ENCODE peak calls at places on chromosomes 6 and 20, in eight cellular contexts. A is adrenal gland, Z is spleen, Q is breast epithelium, P is uterus, N is H54, E is HepG2, J is body of pancreas. G is an unnamed sample.

GRCh38 chr20:48236001-48236400 is 450.7 kb upstream of the SULF2 start:
- DNase-seq in A (no peak), Z (peak), J (no peak), N (no peak), Q (no peak), E (no peak), P (no peak), G (no peak)

GRCh38 chr6:14945461-14946210 is 300.2 kb upstream of the JARID2 start:
- DNase-seq in Z (no peak), P (no peak), N (no peak), Q (no peak), E (no peak), A (no peak), J (no peak), G (no peak)

GRCh38 chr6:117485433-117485832 is 3.0 kb downstream of the DCBLD1 start:
- DNase-seq in J (no peak), N (no peak), Q (no peak), Z (no peak), E (no peak), P (no peak), A (no peak), G (no peak)

GRCh38 chr6:79455446-79455845 is 81.8 kb downstream of the LCA5 start:
- DNase-seq in E (no peak), P (no peak), Q (no peak), J (no peak), A (no peak), Z (no peak), N (no peak), G (no peak)

GRCh38 chr20:51462566-51463276 is 79.8 kb downstream of the NFATC2 start:
- DNase-seq in Q (peak), P (peak), N (no peak), Z (peak), J (peak), E (no peak), A (peak), G (peak)

GRCh38 chr20:24780648-24781047 is 168.4 kb upstream of the CST7 start:
- DNase-seq in Z (peak), N (no peak), A (no peak), P (no peak), J (peak), E (no peak), Q (no peak), G (no peak)

GRCh38 chr6:52922161-52922560 is 12.7 kb upstream of the GSTA3 start:
- DNase-seq in Q (no peak), E (no peak), N (no peak), J (no peak), A (no peak), Z (no peak), P (no peak), G (no peak)

GRCh38 chr6:90144928-90145520 is 151.6 kb downstream of the BACH2 start:
- DNase-seq in Z (no peak), E (no peak), J (no peak), Q (no peak), N (no peak), A (no peak), P (no peak), G (no peak)

GRCh38 chr20:12049125-12049524 is 131.4 kb downstream of the BTBD3 start:
- DNase-seq in J (no peak), Z (no peak), E (no peak), N (no peak), P (no peak), Q (no peak), A (peak), G (no peak)

GRCh38 chr6:28985396-28986164 is 19.5 kb downstream of the ZNF311 start:
- DNase-seq in A (peak), Z (peak), N (peak), E (peak), P (peak), Q (peak), J (peak), G (peak)

GRCh38 chr20:45445805-45446562 is 23.6 kb upstream of the WFDC2 start:
- DNase-seq in A (no peak), Z (no peak), Q (no peak), P (no peak), E (peak), J (peak), N (peak), G (no peak)

GRCh38 chr6:2669067-2669710 is 81.5 kb downstream of the MYLK4 start:
- DNase-seq in Z (no peak), A (no peak), Q (no peak), E (no peak), N (no peak), P (no peak), J (no peak), G (no peak)

GRCh38 chr20:53069121-53069520 is 97.0 kb downstream of the TSHZ2 start:
- DNase-seq in J (no peak), Q (no peak), P (no peak), Z (no peak), E (no peak), A (no peak), N (no peak), G (no peak)

GRCh38 chr6:104952911-104953409 is 3.9 kb upstream of the LIN28B start:
- DNase-seq in Q (no peak), J (no peak), P (no peak), N (no peak), A (no peak), Z (no peak), E (no peak), G (no peak)

GRCh38 chr6:50818673-50819072 is at the start of gene TFAP2B:
- DNase-seq in E (no peak), Z (no peak), P (no peak), Q (no peak), A (no peak), N (no peak), J (no peak), G (no peak)

GRCh38 chr6:53412316-53412715 is 63.6 kb upstream of the ELOVL5 start:
- DNase-seq in Z (no peak), Q (no peak), J (no peak), P (no peak), N (no peak), E (no peak), A (no peak), G (no peak)

GRCh38 chr6:47203968-47204611 is 105.6 kb downstream of the TNFRSF21 start:
- DNase-seq in A (no peak), J (no peak), Q (no peak), P (no peak), E (peak), Z (peak), N (no peak), G (no peak)

GRCh38 chr6:24936641-24937317 is 1.0 kb upstream of the RIPOR2 start:
- DNase-seq in P (no peak), A (no peak), J (no peak), N (no peak), Z (no peak), E (no peak), Q (no peak), G (no peak)

GRCh38 chr6:24902782-24903181 is 33.0 kb downstream of the RIPOR2 start:
- DNase-seq in J (no peak), A (peak), N (peak), E (no peak), P (no peak), Z (no peak), Q (no peak), G (no peak)

GRCh38 chr20:41958391-41958790 is 340.2 kb upstream of the CHD6 start:
- DNase-seq in N (no peak), E (no peak), P (no peak), Z (no peak), J (no peak), Q (no peak), A (no peak), G (no peak)

GRCh38 chr20:63520939-63521601 is 505 bp downstream of the PPDPF start:
- DNase-seq in Z (peak), N (peak), Q (peak), P (peak), J (peak), E (peak), A (peak), G (peak)

GRCh38 chr6:142605922-142606321 is 304.1 kb downstream of the ADGRG6 start:
- DNase-seq in A (no peak), Q (no peak), P (no peak), E (no peak), N (no peak), J (no peak), Z (no peak), G (no peak)

GRCh38 chr20:23679448-23680092 is 9.3 kb downstream of the CST4 start:
- DNase-seq in A (no peak), Z (no peak), P (no peak), Q (no peak), J (no peak), E (no peak), N (no peak), G (no peak)

GRCh38 chr6:23526519-23526918 is 599.5 kb upstream of the NRSN1 start:
- DNase-seq in Q (no peak), E (no peak), P (no peak), A (no peak), J (no peak), N (no peak), Z (no peak), G (no peak)

GRCh38 chr20:61115627-61116026 is 136.4 kb upstream of the CDH4 start:
- DNase-seq in E (no peak), A (no peak), Q (no peak), P (no peak), J (no peak), Z (no peak), N (no peak), G (no peak)

GRCh38 chr6:139757766-139758655 is 383.6 kb upstream of the CITED2 start:
- DNase-seq in Q (no peak), J (no peak), Z (no peak), N (no peak), A (no peak), E (no peak), P (no peak), G (no peak)

GRCh38 chr6:133114973-133115372 is 126.2 kb upstream of the EYA4 start:
- DNase-seq in Q (no peak), N (no peak), A (no peak), P (no peak), E (no peak), J (no peak), Z (no peak), G (no peak)

GRCh38 chr6:113362542-113363430 is 494.4 kb upstream of the MARCKS start:
- DNase-seq in Q (no peak), Z (no peak), A (no peak), P (no peak), N (no peak), E (no peak), J (no peak), G (no peak)

GRCh38 chr6:122758927-122759334 is 20.6 kb upstream of the FABP7 start:
- DNase-seq in P (no peak), Z (no peak), E (no peak), Q (no peak), J (no peak), N (no peak), A (no peak), G (no peak)

GRCh38 chr6:87789198-87789899 is 87.3 kb upstream of the AKIRIN2 start:
- DNase-seq in A (peak), N (peak), Z (no peak), J (no peak), E (peak), P (no peak), Q (peak), G (no peak)

GRCh38 chr6:2942916-2943563 is 28.3 kb downstream of the SERPINB6 start:
- DNase-seq in E (no peak), P (no peak), J (no peak), N (no peak), Q (peak), A (no peak), Z (peak), G (no peak)

GRCh38 chr6:80003841-80004198 is 629 bp upstream of the TTK start:
- DNase-seq in Q (peak), J (no peak), N (no peak), Z (peak), P (no peak), E (no peak), A (no peak), G (peak)

GRCh38 chr6:2554651-2555050 is 196.1 kb downstream of the MYLK4 start:
- DNase-seq in Z (no peak), J (no peak), Q (no peak), P (no peak), N (no peak), A (no peak), E (no peak), G (no peak)

GRCh38 chr20:54172856-54173652 is 732 bp downstream of the CYP24A1 start:
- DNase-seq in Z (no peak), E (no peak), P (no peak), N (no peak), Q (no peak), J (no peak), A (no peak), G (peak)

GRCh38 chr6:35088281-35089215 is 52.6 kb downstream of the TCP11 start:
- DNase-seq in P (no peak), J (no peak), Z (peak), A (no peak), N (no peak), Q (peak), E (no peak), G (peak)

GRCh38 chr6:126632271-126632670 is 292.4 kb downstream of the CENPW start:
- DNase-seq in A (no peak), P (no peak), E (no peak), Q (no peak), J (no peak), N (no peak), Z (no peak), G (no peak)

GRCh38 chr6:30612687-30613248 is 4.3 kb downstream of the PPP1R10 start:
- DNase-seq in E (no peak), P (no peak), N (no peak), J (no peak), Z (no peak), Q (no peak), A (no peak), G (no peak)
- TF ChIP-seq POLR2A in E (no peak), P (no peak), N (peak), J (peak), Z (no peak), Q (no peak), A (peak), G (no peak)

GRCh38 chr20:378961-379336 is 1.6 kb upstream of the TRIB3 start:
- DNase-seq in A (no peak), E (no peak), Z (no peak), P (no peak), J (no peak), Q (no peak), N (no peak), G (no peak)

GRCh38 chr20:383889-384288 is 3.3 kb downstream of the TRIB3 start:
- DNase-seq in J (no peak), A (no peak), Z (no peak), N (no peak), E (no peak), P (no peak), Q (no peak), G (no peak)

GRCh38 chr20:382291-383115 is 1.9 kb downstream of the TRIB3 start:
- DNase-seq in E (no peak), A (peak), Z (peak), P (no peak), N (no peak), Q (no peak), J (no peak), G (no peak)

GRCh38 chr20:381581-382290 is 1.2 kb downstream of the TRIB3 start:
- DNase-seq in Z (peak), P (peak), J (peak), E (peak), N (no peak), A (peak), Q (peak), G (peak)

DNA sequence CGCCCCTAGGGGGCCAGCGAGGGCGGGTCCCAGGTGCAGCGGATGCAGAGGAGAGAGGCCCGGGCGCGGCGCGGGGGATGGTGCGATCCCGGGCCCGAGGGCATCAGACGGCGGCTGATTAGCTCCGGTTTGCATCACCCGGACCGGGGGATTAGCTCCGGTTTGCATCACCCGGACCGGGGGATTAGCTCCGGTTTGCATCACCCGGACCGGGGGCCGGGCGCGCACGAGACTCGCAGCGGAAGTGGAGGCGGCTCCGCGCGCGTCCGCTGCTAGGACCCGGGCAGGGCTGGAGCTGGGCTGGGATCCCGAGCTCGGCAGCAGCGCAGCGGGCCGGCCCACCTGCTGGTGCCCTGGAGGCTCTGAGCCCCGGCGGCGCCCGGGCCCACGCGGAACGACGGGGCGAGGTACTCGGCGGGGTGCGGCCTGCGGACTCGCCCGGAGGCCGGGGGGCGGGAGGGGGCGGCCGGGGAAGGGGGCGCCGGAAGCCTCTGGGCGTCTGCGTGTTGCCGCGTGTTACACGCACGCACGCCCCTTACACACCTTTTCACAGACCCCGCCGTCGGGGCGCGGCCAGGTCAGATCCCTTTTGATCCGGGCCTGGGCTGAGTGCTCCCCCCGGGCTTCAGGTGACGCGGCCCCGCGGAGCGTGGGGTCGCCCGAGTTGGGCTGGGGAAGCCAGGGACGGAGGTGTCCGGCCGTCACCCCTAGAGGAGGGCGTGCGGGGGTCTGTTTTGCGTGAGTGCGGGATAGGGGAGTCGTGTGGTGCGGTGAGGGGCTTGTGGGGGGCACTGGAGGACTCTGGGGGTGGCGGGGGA is 412 bp downstream of the TRIB3 start:
- DNase-seq in P (peak), E (peak), J (peak), Q (no peak), Z (peak), N (peak), A (peak), G (peak)
- TF ChIP-seq POLR2A in P (no peak), E (peak), J (peak), Q (no peak), Z (no peak), N (no peak), A (no peak), G (peak)

DNA sequence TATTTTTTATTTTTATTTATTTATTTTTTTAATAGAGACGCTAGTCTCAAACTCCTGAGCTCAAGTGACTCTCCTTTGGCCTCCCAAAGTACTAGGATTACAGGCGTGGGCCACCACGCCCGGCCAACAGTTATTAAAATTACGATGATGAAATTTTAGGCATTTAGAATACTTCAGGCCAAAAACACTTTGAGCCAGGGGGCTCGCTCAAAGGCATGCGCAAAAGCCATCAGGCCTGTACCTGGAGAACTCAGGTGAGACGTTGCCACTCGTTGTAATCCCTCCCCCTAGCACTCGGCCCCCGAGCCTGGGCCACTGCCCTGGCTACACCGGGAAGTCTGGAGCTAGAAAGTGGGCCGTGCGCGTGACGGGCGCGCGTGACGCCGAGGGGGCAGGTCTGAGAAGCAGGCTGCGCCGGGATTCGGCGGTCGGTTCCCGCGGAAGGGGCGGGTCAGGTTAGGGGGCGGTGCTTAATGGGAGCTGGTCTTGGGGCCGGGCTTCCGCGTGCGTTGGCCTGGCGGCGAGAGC is 337 bp upstream of the CBFA2T2 start:
- DNase-seq in P (peak), Q (peak), J (peak), Z (peak), N (peak), E (peak), A (peak), G (peak)
- TF ChIP-seq POLR2A in P (peak), Q (peak), J (peak), Z (peak), N (peak), E (peak), A (peak), G (peak)

GRCh38 chr6:38639498-38640215 is at the start of gene BTBD9:
- DNase-seq in Q (peak), P (peak), J (peak), N (peak), E (peak), A (peak), Z (peak), G (peak)

GRCh38 chr6:38637756-38638155 is 2.0 kb downstream of the BTBD9 start:
- DNase-seq in P (no peak), Q (no peak), E (no peak), A (no peak), J (no peak), Z (no peak), N (no peak), G (no peak)

GRCh38 chr6:38640216-38640909 is 634 bp upstream of the BTBD9 start:
- DNase-seq in A (peak), N (no peak), Q (no peak), J (no peak), Z (peak), P (no peak), E (no peak), G (peak)

GRCh38 chr6:38636027-38636426 is 3.7 kb downstream of the BTBD9 start:
- DNase-seq in J (no peak), Q (no peak), E (no peak), P (no peak), Z (no peak), N (no peak), A (no peak), G (no peak)

GRCh38 chr6:38638941-38639497 is 710 bp downstream of the BTBD9 start:
- DNase-seq in A (peak), J (peak), Z (no peak), N (peak), Q (peak), E (peak), P (no peak), G (no peak)
- TF ChIP-seq POLR2A in A (no peak), J (no peak), Z (no peak), N (no peak), Q (peak), E (no peak), P (no peak), G (no peak)

GRCh38 chr6:125100018-125100652 is 53.4 kb upstream of the TPD52L1 start:
- DNase-seq in Z (no peak), E (no peak), A (no peak), P (no peak), N (no peak), J (no peak), Q (no peak), G (no peak)
- TF ChIP-seq POLR2A in Z (no peak), E (no peak), A (no peak), P (no peak), N (no peak), J (no peak), Q (no peak), G (no peak)

GRCh38 chr20:43681468-43681942 is 14.6 kb downstream of the MYBL2 start:
- DNase-seq in N (no peak), E (no peak), Z (peak), Q (no peak), P (no peak), A (no peak), J (peak), G (no peak)
- TF ChIP-seq POLR2A in N (no peak), E (no peak), Z (no peak), Q (no peak), P (no peak), A (no peak), J (peak), G (no peak)

GRCh38 chr6:43038727-43039126 is 14.9 kb downstream of the CUL7 start:
- DNase-seq in Q (no peak), P (no peak), A (no peak), Z (no peak), N (no peak), J (no peak), E (no peak), G (no peak)

GRCh38 chr6:43043310-43043709 is 10.3 kb downstream of the CUL7 start:
- DNase-seq in J (no peak), A (no peak), N (no peak), Z (no peak), Q (no peak), E (no peak), P (no peak), G (no peak)

GRCh38 chr6:43037197-43037596 is 15.8 kb downstream of the RRP36 start:
- DNase-seq in Q (no peak), J (no peak), E (no peak), N (no peak), A (no peak), P (no peak), Z (no peak), G (no peak)

GRCh38 chr6:43037706-43038105 is 15.9 kb downstream of the CUL7 start:
- DNase-seq in E (no peak), Q (no peak), N (no peak), Z (no peak), J (no peak), A (no peak), P (no peak), G (no peak)

GRCh38 chr6:43040542-43041257 is 13.0 kb downstream of the CUL7 start:
- DNase-seq in J (no peak), P (no peak), A (no peak), N (no peak), E (no peak), Q (no peak), Z (no peak), G (no peak)
- TF ChIP-seq POLR2A in J (no peak), P (no peak), A (no peak), N (no peak), E (peak), Q (no peak), Z (no peak), G (no peak)